ENCODE peak calls at places on chromosomes 1 and 21, in four cellular contexts. One of them, this sample, is unnamed.

GRCh38 chr1:161039546-161039945 is 782 bp upstream of the TSTD1 start:
- DNase-seq in mesendoderm: no peak
- DNase-seq in trophoblast cell: no peak
- DNase-seq in H9: no peak
- DNase-seq in this sample: no peak

GRCh38 chr1:182889997-182890396 is 50.9 kb downstream of the DHX9 start:
- DNase-seq in trophoblast cell: no peak
- DNase-seq in H9: no peak
- DNase-seq in mesendoderm: no peak
- DNase-seq in this sample: no peak

GRCh38 chr1:61050541-61051454 is 31.6 kb upstream of the NFIA start:
- DNase-seq in H9: peak
- DNase-seq in mesendoderm: peak
- DNase-seq in trophoblast cell: no peak
- DNase-seq in this sample: no peak

GRCh38 chr1:100794719-100795645 is 75.4 kb downstream of the VCAM1 start:
- DNase-seq in mesendoderm: no peak
- DNase-seq in trophoblast cell: no peak
- DNase-seq in H9: no peak
- DNase-seq in this sample: peak

GRCh38 chr1:2091611-2092604 is 41.7 kb downstream of the PRKCZ start:
- DNase-seq in trophoblast cell: peak
- DNase-seq in H9: peak
- DNase-seq in mesendoderm: peak
- DNase-seq in this sample: no peak

GRCh38 chr1:206074839-206075238 is 21.9 kb downstream of the RHEX start:
- DNase-seq in H9: no peak
- DNase-seq in mesendoderm: no peak
- DNase-seq in trophoblast cell: no peak
- DNase-seq in this sample: no peak

GRCh38 chr21:35743571-35743970 is 316.8 kb downstream of the SETD4 start:
- DNase-seq in mesendoderm: no peak
- DNase-seq in H9: no peak
- DNase-seq in trophoblast cell: no peak
- DNase-seq in this sample: peak

GRCh38 chr1:118381197-118381596 is 196.2 kb upstream of the SPAG17 start:
- DNase-seq in H9: no peak
- DNase-seq in mesendoderm: no peak
- DNase-seq in trophoblast cell: no peak
- DNase-seq in this sample: no peak

GRCh38 chr1:94646151-94646643 is 104.6 kb upstream of the F3 start:
- DNase-seq in H9: no peak
- DNase-seq in mesendoderm: peak
- DNase-seq in trophoblast cell: peak
- DNase-seq in this sample: peak

GRCh38 chr1:147717706-147718097 is 42.7 kb downstream of the GJA5 start:
- DNase-seq in trophoblast cell: no peak
- DNase-seq in H9: no peak
- DNase-seq in mesendoderm: no peak
- DNase-seq in this sample: no peak

GRCh38 chr1:39700348-39700747 is 9.1 kb upstream of the HPCAL4 start:
- DNase-seq in mesendoderm: no peak
- DNase-seq in H9: no peak
- DNase-seq in trophoblast cell: no peak
- DNase-seq in this sample: no peak

GRCh38 chr1:1167416-1168155 is 6.1 kb upstream of the TTLL10 start:
- DNase-seq in H9: no peak
- DNase-seq in trophoblast cell: no peak
- DNase-seq in mesendoderm: no peak
- DNase-seq in this sample: no peak

GRCh38 chr1:73947009-73947408 is 251.0 kb downstream of the LRRIQ3 start:
- DNase-seq in H9: no peak
- DNase-seq in mesendoderm: no peak
- DNase-seq in trophoblast cell: no peak
- DNase-seq in this sample: no peak

GRCh38 chr21:37365657-37366487 is 701 bp upstream of the DYRK1A start:
- DNase-seq in trophoblast cell: peak
- DNase-seq in mesendoderm: peak
- DNase-seq in H9: peak
- DNase-seq in this sample: peak

GRCh38 chr21:41943468-41944250 is 10.2 kb downstream of the C2CD2 start:
- DNase-seq in trophoblast cell: no peak
- DNase-seq in H9: no peak
- DNase-seq in mesendoderm: no peak
- DNase-seq in this sample: no peak

GRCh38 chr1:40182956-40183710 is 21.9 kb downstream of the RLF start:
- DNase-seq in trophoblast cell: no peak
- DNase-seq in H9: no peak
- DNase-seq in mesendoderm: peak
- DNase-seq in this sample: peak

GRCh38 chr1:67149179-67149770 is 14.5 kb upstream of the C1orf141 start:
- DNase-seq in mesendoderm: peak
- DNase-seq in trophoblast cell: peak
- DNase-seq in H9: peak
- DNase-seq in this sample: peak

GRCh38 chr21:39852021-39852721 is 15.1 kb upstream of the PCP4 start:
- DNase-seq in mesendoderm: peak
- DNase-seq in trophoblast cell: no peak
- DNase-seq in H9: no peak
- DNase-seq in this sample: no peak

GRCh38 chr1:17527036-17527914 is 12.2 kb upstream of the ARHGEF10L start:
- DNase-seq in H9: no peak
- DNase-seq in trophoblast cell: no peak
- DNase-seq in mesendoderm: no peak
- DNase-seq in this sample: peak

GRCh38 chr1:33586111-33586510 is 113.7 kb downstream of the ZSCAN20 start:
- DNase-seq in trophoblast cell: no peak
- DNase-seq in mesendoderm: no peak
- DNase-seq in H9: no peak
- DNase-seq in this sample: peak

GRCh38 chr1:225655509-225656258 is 2.8 kb upstream of the ENAH start:
- DNase-seq in trophoblast cell: peak
- DNase-seq in H9: no peak
- DNase-seq in mesendoderm: peak
- DNase-seq in this sample: peak

GRCh38 chr1:30407030-30407861 is 316.1 kb downstream of the MATN1 start:
- DNase-seq in H9: peak
- DNase-seq in trophoblast cell: no peak
- DNase-seq in mesendoderm: no peak
- DNase-seq in this sample: no peak

GRCh38 chr1:15189692-15190321 is 36.3 kb downstream of the TMEM51 start:
- DNase-seq in H9: no peak
- DNase-seq in mesendoderm: no peak
- DNase-seq in trophoblast cell: peak
- DNase-seq in this sample: no peak

GRCh38 chr1:182764029-182764768 is 25.4 kb upstream of the NPL start:
- DNase-seq in H9: no peak
- DNase-seq in mesendoderm: no peak
- DNase-seq in trophoblast cell: no peak
- DNase-seq in this sample: no peak

GRCh38 chr1:224317383-224318045 is 12.5 kb downstream of the NVL start:
- DNase-seq in trophoblast cell: no peak
- DNase-seq in H9: no peak
- DNase-seq in mesendoderm: no peak
- DNase-seq in this sample: no peak

GRCh38 chr1:224109981-224110380 is 3.9 kb upstream of the FBXO28 start:
- DNase-seq in H9: no peak
- DNase-seq in trophoblast cell: no peak
- DNase-seq in mesendoderm: no peak
- DNase-seq in this sample: no peak

GRCh38 chr1:201180901-201181300 is 9.7 kb upstream of the IGFN1 start:
- DNase-seq in mesendoderm: no peak
- DNase-seq in trophoblast cell: no peak
- DNase-seq in H9: no peak
- DNase-seq in this sample: no peak

GRCh38 chr1:6075747-6076146 is 30.1 kb downstream of the KCNAB2 start:
- DNase-seq in H9: no peak
- DNase-seq in mesendoderm: peak
- DNase-seq in trophoblast cell: no peak
- DNase-seq in this sample: no peak

GRCh38 chr1:180964056-180964455 is 51.4 kb downstream of the KIAA1614 start:
- DNase-seq in mesendoderm: no peak
- DNase-seq in trophoblast cell: no peak
- DNase-seq in H9: no peak
- DNase-seq in this sample: no peak

GRCh38 chr1:26278303-26278702 is 1.6 kb upstream of the SH3BGRL3 start:
- DNase-seq in H9: no peak
- DNase-seq in trophoblast cell: no peak
- DNase-seq in mesendoderm: no peak
- DNase-seq in this sample: peak

GRCh38 chr21:45615145-45615711 is 28.3 kb upstream of the PCBP3 start:
- DNase-seq in trophoblast cell: no peak
- DNase-seq in mesendoderm: no peak
- DNase-seq in H9: peak
- DNase-seq in this sample: peak

GRCh38 chr1:65792671-65793358 is at the start of gene PDE4B:
- DNase-seq in H9: peak
- DNase-seq in trophoblast cell: peak
- DNase-seq in mesendoderm: peak
- DNase-seq in this sample: peak

GRCh38 chr1:155989992-155990325 is 11.6 kb upstream of the ARHGEF2 start:
- DNase-seq in H9: no peak
- DNase-seq in mesendoderm: no peak
- DNase-seq in trophoblast cell: no peak
- DNase-seq in this sample: no peak

GRCh38 chr1:54436826-54437225 is 30.6 kb upstream of the SSBP3 start:
- DNase-seq in mesendoderm: no peak
- DNase-seq in trophoblast cell: no peak
- DNase-seq in H9: no peak
- DNase-seq in this sample: no peak

GRCh38 chr21:40466893-40467483 is 380.0 kb downstream of the DSCAM start:
- DNase-seq in H9: no peak
- DNase-seq in trophoblast cell: peak
- DNase-seq in mesendoderm: peak
- DNase-seq in this sample: no peak

GRCh38 chr1:47824297-47824696 is 172.9 kb downstream of the TRABD2B start:
- DNase-seq in mesendoderm: no peak
- DNase-seq in trophoblast cell: no peak
- DNase-seq in H9: no peak
- DNase-seq in this sample: no peak

GRCh38 chr1:206729050-206729449 is 41.5 kb upstream of the IL19 start:
- DNase-seq in H9: no peak
- DNase-seq in mesendoderm: no peak
- DNase-seq in trophoblast cell: no peak
- DNase-seq in this sample: no peak

GRCh38 chr21:43969115-43969444 is 43.0 kb upstream of the TRAPPC10 start:
- DNase-seq in H9: no peak
- DNase-seq in mesendoderm: no peak
- DNase-seq in trophoblast cell: no peak
- DNase-seq in this sample: no peak
- H2BK120ac ChIP-seq in H9: no peak
- H2BK120ac ChIP-seq in mesendoderm: no peak
- H2BK120ac ChIP-seq in trophoblast cell: no peak
- H2BK120ac ChIP-seq in this sample: no peak

GRCh38 chr1:23168462-23169218 is at the start of gene LUZP1:
- DNase-seq in H9: peak
- DNase-seq in trophoblast cell: peak
- DNase-seq in mesendoderm: peak
- DNase-seq in this sample: peak
- H4K8ac ChIP-seq in H9: no peak
- H4K8ac ChIP-seq in trophoblast cell: peak
- H4K8ac ChIP-seq in mesendoderm: no peak
- H4K8ac ChIP-seq in this sample: peak

GRCh38 chr1:167135281-167135840 is 41.5 kb downstream of the STYXL2 start:
- DNase-seq in H9: no peak
- DNase-seq in mesendoderm: peak
- DNase-seq in trophoblast cell: no peak
- DNase-seq in this sample: no peak
- H2BK120ac ChIP-seq in H9: no peak
- H2BK120ac ChIP-seq in mesendoderm: no peak
- H2BK120ac ChIP-seq in trophoblast cell: peak
- H2BK120ac ChIP-seq in this sample: no peak

GRCh38 chr1:3398741-3399140 is 55.7 kb upstream of the ARHGEF16 start:
- DNase-seq in H9: no peak
- DNase-seq in trophoblast cell: no peak
- DNase-seq in mesendoderm: no peak
- DNase-seq in this sample: no peak

GRCh38 chr1:3402258-3403010 is 52.0 kb upstream of the ARHGEF16 start:
- DNase-seq in H9: no peak
- DNase-seq in trophoblast cell: no peak
- DNase-seq in mesendoderm: no peak
- DNase-seq in this sample: no peak

GRCh38 chr1:3401585-3402257 is 52.7 kb upstream of the ARHGEF16 start:
- DNase-seq in H9: no peak
- DNase-seq in mesendoderm: no peak
- DNase-seq in trophoblast cell: no peak
- DNase-seq in this sample: no peak

GRCh38 chr1:3397311-3397710 is 57.2 kb upstream of the ARHGEF16 start:
- DNase-seq in mesendoderm: no peak
- DNase-seq in trophoblast cell: no peak
- DNase-seq in H9: no peak
- DNase-seq in this sample: no peak

DNA sequence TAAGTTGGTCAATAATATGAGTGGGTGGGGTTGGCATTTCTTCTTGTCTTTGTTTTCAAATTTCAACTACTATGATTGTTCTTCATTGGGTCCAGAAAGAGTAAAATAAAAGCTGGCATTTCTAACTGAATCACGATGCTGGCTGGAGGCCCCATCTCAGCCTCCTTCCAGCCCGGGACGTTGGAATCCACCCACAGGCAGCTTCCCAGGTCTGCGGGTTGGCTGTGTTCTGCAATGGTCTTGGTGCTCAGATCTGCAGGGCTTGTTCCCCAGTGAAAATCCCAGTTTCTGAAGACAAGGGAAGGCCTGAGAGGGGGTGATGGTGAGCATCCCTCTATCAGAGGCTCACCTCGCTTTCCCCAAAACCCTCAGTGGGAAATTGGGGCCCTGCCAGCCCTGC is 54.7 kb upstream of the ARHGEF16 start:
- DNase-seq in trophoblast cell: no peak
- DNase-seq in H9: no peak
- DNase-seq in mesendoderm: no peak
- DNase-seq in this sample: no peak
- H4K8ac ChIP-seq in trophoblast cell: no peak
- H4K8ac ChIP-seq in H9: no peak
- H4K8ac ChIP-seq in mesendoderm: no peak
- H4K8ac ChIP-seq in this sample: no peak